ENCODE peak calls at places on chromosome 16, in five cellular contexts. Z is lung, E is AG10803, D is kidney, T is body of pancreas. K is an unnamed sample.

GRCh38 chr16:57608462-57609113 is 19.8 kb upstream of the ADGRG1 start:
- DNase-seq in E (no peak), Z (no peak), D (peak), T (peak), K (no peak)

GRCh38 chr16:2752850-2753522 is 548 bp downstream of the SRRM2 start:
- DNase-seq in E (peak), D (no peak), Z (no peak), T (peak), K (peak)

GRCh38 chr16:77299395-77299794 is 100.2 kb downstream of the SYCE1L start:
- DNase-seq in T (no peak), Z (no peak), E (no peak), D (no peak), K (no peak)

GRCh38 chr16:52547001-52547833 is at the start of gene TOX3:
- DNase-seq in T (peak), Z (no peak), D (peak), E (no peak), K (no peak)

GRCh38 chr16:10566613-10567012 is 13.8 kb downstream of the EMP2 start:
- DNase-seq in T (no peak), E (no peak), D (no peak), Z (no peak), K (no peak)

GRCh38 chr16:1920727-1921155 is 2.5 kb upstream of the HS3ST6 start:
- DNase-seq in E (no peak), D (no peak), T (no peak), Z (peak), K (peak)

GRCh38 chr16:48321307-48322036 is 63.7 kb downstream of the SIAH1 start:
- DNase-seq in T (no peak), Z (no peak), D (no peak), E (peak), K (peak)

GRCh38 chr16:30619643-30620042 is 9.5 kb upstream of the ZNF689 start:
- DNase-seq in T (no peak), D (no peak), E (no peak), Z (no peak), K (no peak)

GRCh38 chr16:57516176-57516725 is 20.1 kb downstream of the CCDC102A start:
- DNase-seq in D (no peak), E (no peak), Z (no peak), T (no peak), K (no peak)

GRCh38 chr16:17294856-17295255 is 175.9 kb downstream of the XYLT1 start:
- DNase-seq in Z (no peak), E (no peak), D (no peak), T (no peak), K (no peak)

GRCh38 chr16:48592839-48593429 is 17.0 kb downstream of the N4BP1 start:
- DNase-seq in Z (no peak), T (no peak), D (no peak), E (no peak), K (no peak)

GRCh38 chr16:2364638-2365210 is 24.2 kb upstream of the ABCA3 start:
- DNase-seq in D (no peak), T (no peak), E (no peak), Z (no peak), K (peak)

GRCh38 chr16:22210285-22210684 is 4.2 kb downstream of the EEF2K start:
- DNase-seq in E (no peak), D (no peak), T (no peak), Z (no peak), K (no peak)

GRCh38 chr16:31537362-31537921 is 9.7 kb downstream of the AHSP start:
- DNase-seq in T (peak), D (peak), E (no peak), Z (no peak), K (no peak)

GRCh38 chr16:67648764-67649407 is 3.9 kb downstream of the CARMIL2 start:
- DNase-seq in D (peak), E (no peak), Z (no peak), T (no peak), K (no peak)

GRCh38 chr16:31428638-31429247 is 583 bp upstream of the COX6A2 start:
- DNase-seq in E (no peak), D (peak), T (no peak), Z (no peak), K (no peak)

GRCh38 chr16:57474671-57475661 is 11.3 kb downstream of the DOK4 start:
- DNase-seq in Z (no peak), E (no peak), D (no peak), T (no peak), K (no peak)

GRCh38 chr16:4511441-4512082 is 27.0 kb downstream of the CDIP1 start:
- DNase-seq in E (peak), Z (peak), D (no peak), T (peak), K (peak)

GRCh38 chr16:82011199-82011641 is at the start of gene SDR42E1:
- DNase-seq in T (peak), D (peak), Z (peak), E (no peak), K (peak)
- H3K4me3 ChIP-seq in T (peak), D (peak), Z (peak), E (no peak), K (peak)

DNA sequence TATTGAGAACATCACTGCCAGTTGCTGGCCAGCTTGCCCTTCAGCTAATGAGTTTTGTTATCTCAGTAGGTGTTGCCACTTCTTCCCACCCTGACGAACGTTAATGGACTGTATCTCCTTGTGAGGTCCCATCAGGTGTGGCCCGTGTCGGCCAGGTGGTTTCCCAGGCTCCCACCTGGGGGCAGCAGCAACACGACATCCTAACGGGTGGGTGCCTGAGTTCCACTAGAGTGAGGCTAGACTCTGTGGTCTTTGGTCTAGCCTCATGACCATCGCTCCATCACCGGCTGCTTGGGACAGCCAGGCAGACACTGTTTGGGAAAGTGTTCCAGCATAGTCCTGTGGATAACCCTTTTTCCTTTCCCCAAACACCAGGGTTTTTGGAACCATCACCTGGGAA is 45.6 kb upstream of the LCMT1 start:
- DNase-seq in D (no peak), Z (no peak), E (no peak), T (no peak), K (no peak)
- TF ChIP-seq CTCF in D (no peak), Z (no peak), E (no peak), T (no peak), K (no peak)

GRCh38 chr16:65122974-65123845 is 1.3 kb upstream of the CDH11 start:
- DNase-seq in T (no peak), D (peak), E (peak), Z (peak), K (peak)

GRCh38 chr16:65125871-65126270 is 4.0 kb upstream of the CDH11 start:
- DNase-seq in D (no peak), E (peak), T (no peak), Z (no peak), K (peak)

GRCh38 chr16:65123846-65124513 is 2.1 kb upstream of the CDH11 start:
- DNase-seq in T (no peak), Z (no peak), E (no peak), D (peak), K (peak)

GRCh38 chr16:65125322-65125721 is 3.5 kb upstream of the CDH11 start:
- DNase-seq in D (no peak), Z (no peak), T (no peak), E (no peak), K (no peak)

DNA sequence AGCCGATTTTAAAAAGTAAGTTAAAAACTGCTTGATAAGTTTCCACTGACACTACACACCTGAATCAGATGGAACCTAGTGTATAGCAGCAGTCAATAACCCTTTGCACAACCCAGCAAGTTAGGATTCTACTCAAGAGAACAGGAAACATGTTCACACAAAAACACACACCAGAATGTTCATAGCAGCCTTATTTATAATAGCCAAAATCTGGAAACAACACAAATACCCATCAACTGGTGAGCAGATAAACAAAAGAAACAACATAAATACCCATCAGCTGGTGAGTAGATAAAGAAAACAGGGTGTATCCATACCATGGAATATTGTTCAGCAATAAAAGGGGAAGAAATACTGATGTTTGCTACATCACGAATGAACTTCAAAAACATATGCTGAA is 2.7 kb upstream of the CDH11 start:
- DNase-seq in E (no peak), Z (no peak), T (no peak), D (no peak), K (no peak)
- H3K4me3 ChIP-seq in E (peak), Z (no peak), T (no peak), D (no peak), K (peak)

DNA sequence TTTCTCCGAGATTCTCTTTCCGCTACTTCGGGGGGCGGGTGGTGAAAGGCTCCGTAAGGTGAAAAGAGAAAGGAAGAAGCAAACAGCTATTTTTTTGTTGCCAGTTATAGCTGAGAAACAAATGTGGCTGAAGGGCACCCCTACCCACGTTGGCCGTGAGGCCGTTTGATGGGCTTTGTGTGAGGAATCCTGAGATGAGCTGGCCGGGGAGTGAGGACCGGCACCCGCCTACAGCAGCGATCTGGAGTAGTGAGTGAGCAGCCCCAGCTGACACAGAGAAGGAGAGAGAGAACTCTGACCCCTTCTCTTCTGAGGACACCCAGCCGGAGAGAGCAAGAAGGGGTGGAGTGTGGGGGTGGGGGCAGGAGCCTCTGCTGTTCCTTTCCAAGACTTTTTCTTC is 5.6 kb downstream of the JPH3 start:
- DNase-seq in Z (no peak), E (no peak), T (no peak), D (peak), K (no peak)
- TF ChIP-seq CTCF in Z (no peak), E (no peak), T (no peak), D (no peak), K (no peak)

DNA sequence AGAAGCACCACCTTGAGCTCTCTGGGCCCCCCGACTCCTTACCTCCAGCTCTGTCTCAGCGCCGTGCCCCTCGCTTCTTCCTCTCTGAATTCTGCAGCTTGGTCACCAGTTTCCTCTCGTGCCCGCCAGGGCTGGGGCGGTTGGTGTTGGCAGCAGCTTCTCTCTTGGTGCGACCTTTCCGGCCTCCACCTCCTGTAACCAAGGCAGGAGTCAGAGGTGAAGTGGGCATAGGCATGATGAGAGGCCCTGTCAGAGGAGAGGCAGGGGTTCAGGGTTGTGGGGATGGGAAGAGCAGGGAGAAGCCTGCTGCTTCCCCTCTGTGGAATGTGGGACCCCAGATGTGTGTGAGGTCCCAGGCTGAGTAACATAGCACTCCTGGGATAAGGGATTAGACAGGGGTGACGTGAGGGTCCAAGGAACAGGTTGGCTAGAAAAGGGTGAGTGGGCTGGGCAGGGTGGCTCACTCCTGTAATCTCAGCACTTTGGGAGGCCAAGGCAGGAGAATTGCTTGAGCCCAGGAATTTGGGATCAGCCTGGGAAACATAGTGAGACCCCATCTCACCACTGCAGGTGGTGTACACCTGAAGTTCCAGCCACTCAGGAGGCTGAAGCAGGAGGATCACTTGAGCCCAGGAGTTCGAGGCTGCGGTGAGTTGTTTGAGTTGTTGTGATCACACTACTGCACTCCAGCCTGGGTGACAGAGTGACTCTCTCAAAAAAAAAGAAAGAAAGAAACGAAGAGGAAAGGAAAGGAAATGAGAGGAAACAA is 626 bp downstream of the NUPR1 start:
- DNase-seq in T (peak), Z (no peak), E (no peak), D (no peak), K (no peak)
- H3K4me3 ChIP-seq in T (peak), Z (peak), E (peak), D (peak), K (peak)

DNA sequence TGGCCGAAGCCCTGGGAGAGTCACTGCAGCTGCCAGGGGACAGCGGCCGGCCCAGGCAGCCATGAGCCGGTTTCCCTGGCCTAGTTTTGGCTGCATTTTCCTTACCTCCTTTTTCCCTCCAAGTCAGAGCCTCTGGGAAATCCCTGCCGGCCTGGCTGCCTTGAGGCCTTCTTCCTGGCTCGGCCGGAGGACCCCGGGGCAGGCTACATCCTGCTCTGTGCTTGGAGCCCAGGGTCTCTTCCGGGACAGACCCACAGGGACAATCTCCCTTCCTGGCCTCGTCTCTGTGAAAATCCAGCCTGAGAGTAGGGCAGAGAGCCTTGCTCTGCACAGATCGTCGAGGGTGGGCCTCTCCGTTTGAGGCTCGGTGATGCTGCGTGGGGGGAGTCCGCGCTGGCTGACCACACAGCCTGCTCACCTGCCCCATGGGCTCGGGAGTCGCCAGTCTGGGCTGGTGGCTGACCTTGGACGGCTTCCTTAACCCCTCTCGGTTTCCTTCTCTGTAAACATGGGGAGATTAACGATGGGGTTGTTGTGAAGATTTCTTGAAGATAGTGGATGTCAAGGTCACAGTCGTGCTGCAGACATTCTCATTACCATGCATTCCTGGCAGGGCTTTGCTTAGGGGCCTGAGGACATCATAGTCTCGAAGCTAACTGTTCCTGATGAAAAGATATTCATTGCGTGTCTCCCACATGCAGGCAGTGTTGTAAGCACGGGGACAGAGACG is 34.8 kb upstream of the CIBAR2 start:
- DNase-seq in D (peak), Z (no peak), T (no peak), E (no peak), K (no peak)
- TF ChIP-seq CTCF in D (no peak), Z (no peak), T (no peak), E (no peak), K (no peak)

GRCh38 chr16:87700406-87701065 is 65.2 kb downstream of the KLHDC4 start:
- DNase-seq in E (no peak), D (no peak), Z (no peak), T (no peak), K (no peak)

GRCh38 chr16:87697792-87698191 is 68.0 kb downstream of the KLHDC4 start:
- DNase-seq in D (no peak), Z (no peak), T (no peak), E (no peak), K (no peak)

GRCh38 chr16:87698241-87698640 is 67.5 kb downstream of the KLHDC4 start:
- DNase-seq in Z (no peak), T (no peak), E (no peak), D (no peak), K (no peak)

GRCh38 chr16:87697256-87697655 is 68.5 kb downstream of the KLHDC4 start:
- DNase-seq in T (no peak), D (peak), E (no peak), Z (no peak), K (no peak)

GRCh38 chr16:87698676-87699179 is 67.1 kb downstream of the KLHDC4 start:
- DNase-seq in Z (no peak), T (no peak), D (no peak), E (no peak), K (no peak)
- H3K4me3 ChIP-seq in Z (no peak), T (no peak), D (no peak), E (no peak), K (no peak)

DNA sequence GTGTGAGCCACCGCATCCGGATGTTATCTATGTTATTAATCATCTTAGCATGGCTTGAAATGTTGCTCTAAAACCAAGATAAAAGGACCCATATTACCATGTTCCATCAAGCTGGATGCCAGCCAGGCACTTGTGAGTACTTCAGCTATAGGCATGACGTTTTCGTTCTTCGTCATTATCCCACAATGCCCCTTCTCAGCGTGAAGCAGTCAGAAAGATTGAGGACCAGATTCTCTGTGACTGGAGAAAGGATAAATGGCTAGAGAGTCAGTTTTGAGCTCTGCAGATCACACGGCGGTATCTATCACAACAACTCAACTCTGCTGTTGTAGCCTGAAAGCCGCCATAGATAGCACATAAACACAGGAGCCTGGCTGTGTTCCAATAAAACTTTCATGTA is 29.8 kb upstream of the LCMT1 start:
- DNase-seq in E (no peak), Z (no peak), T (no peak), D (no peak), K (no peak)
- TF ChIP-seq CTCF in E (no peak), Z (no peak), T (no peak), D (no peak), K (no peak)

DNA sequence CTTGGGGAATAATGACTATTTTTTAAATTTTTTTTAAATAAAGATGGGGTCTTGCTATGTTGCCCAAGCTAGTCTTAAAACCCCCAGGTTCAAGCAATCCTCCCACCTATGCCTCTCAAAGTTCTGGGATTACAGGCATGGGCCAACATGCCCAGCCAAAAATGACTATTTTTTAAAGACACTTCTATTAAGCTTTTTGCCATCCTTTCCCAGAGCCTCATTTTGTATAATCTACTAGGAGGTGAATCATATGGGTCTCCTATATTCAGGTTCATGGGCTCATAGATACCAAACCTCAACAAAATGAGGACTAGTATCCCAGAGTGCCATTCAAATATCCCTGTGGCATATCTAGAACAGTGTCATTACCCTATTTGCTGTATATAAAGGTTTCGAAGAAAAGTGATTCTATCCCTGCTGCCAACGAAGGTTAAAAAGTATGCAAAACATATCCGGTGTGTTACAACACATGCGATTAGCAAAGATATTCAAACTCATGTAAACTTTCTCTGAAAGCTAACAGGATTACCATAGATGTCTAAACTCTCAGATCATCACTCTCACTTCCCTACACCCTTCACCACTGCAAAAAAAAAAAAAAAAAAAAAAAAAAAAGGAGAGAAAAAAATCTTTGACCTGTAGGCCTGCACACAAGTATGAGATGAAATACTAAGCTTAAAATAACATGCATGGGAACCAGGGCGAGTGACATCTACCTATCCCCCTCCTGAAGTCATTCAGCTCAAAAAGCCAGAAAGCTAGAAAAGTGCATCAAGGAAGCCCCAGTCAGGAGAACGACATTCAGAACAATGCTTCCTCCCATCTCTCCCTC is 23.5 kb downstream of the XPO6 start:
- DNase-seq in D (no peak), Z (no peak), T (no peak), E (peak), K (peak)
- H3K4me3 ChIP-seq in D (no peak), Z (no peak), T (no peak), E (no peak), K (no peak)

GRCh38 chr16:50547340-50547865 is 793 bp upstream of the NKD1 start:
- DNase-seq in Z (no peak), E (no peak), D (no peak), T (peak), K (peak)
- TF ChIP-seq CTCF in Z (no peak), E (no peak), D (no peak), T (peak), K (peak)

K was measured in choroid plexus epithelial cell.